ENCODE peak calls at places on chromosomes 4 and X, in four cellular contexts. One of them, this sample, is unnamed.

GRCh38 chr4:95095352-95095974 is 337.7 kb downstream of the BMPR1B start:
- DNase-seq in bronchial epithelial cell: peak; percentile 51
- DNase-seq in brain microvascular endothelial cell: peak; percentile 13
- DNase-seq in CD8-positive, alpha-beta T cell: no peak
- DNase-seq in this sample: peak; percentile 68

GRCh38 chrX:9390693-9391368 is 74.0 kb upstream of the TBL1X start:
- DNase-seq in CD8-positive, alpha-beta T cell: no peak
- DNase-seq in brain microvascular endothelial cell: no peak
- DNase-seq in bronchial epithelial cell: no peak
- DNase-seq in this sample: no peak

GRCh38 chr4:54550415-54551171 is 107.2 kb upstream of the KIT start:
- DNase-seq in brain microvascular endothelial cell: peak; percentile 50
- DNase-seq in CD8-positive, alpha-beta T cell: no peak
- DNase-seq in bronchial epithelial cell: peak; percentile 8
- DNase-seq in this sample: no peak

GRCh38 chr4:58587856-58588255 is 1477.7 kb upstream of the IGFBP7 start:
- DNase-seq in brain microvascular endothelial cell: no peak
- DNase-seq in bronchial epithelial cell: peak; percentile 4
- DNase-seq in CD8-positive, alpha-beta T cell: no peak
- DNase-seq in this sample: no peak

GRCh38 chr4:78644744-78645330 is 93.3 kb downstream of the ANXA3 start:
- DNase-seq in bronchial epithelial cell: peak; percentile 85
- DNase-seq in brain microvascular endothelial cell: peak; percentile 86
- DNase-seq in CD8-positive, alpha-beta T cell: peak; percentile 1
- DNase-seq in this sample: peak; percentile 81

GRCh38 chrX:23756165-23756564 is 13.1 kb upstream of the ACOT9 start:
- DNase-seq in CD8-positive, alpha-beta T cell: peak; percentile 27
- DNase-seq in bronchial epithelial cell: peak; percentile 30
- DNase-seq in brain microvascular endothelial cell: peak; percentile 53
- DNase-seq in this sample: peak; percentile 54

GRCh38 chrX:57964975-57965374 is 54.7 kb upstream of the ZXDA start:
- DNase-seq in bronchial epithelial cell: no peak
- DNase-seq in CD8-positive, alpha-beta T cell: no peak
- DNase-seq in brain microvascular endothelial cell: no peak
- DNase-seq in this sample: peak; percentile 3

GRCh38 chr4:143337600-143338287 is 1.1 kb downstream of the GAB1 start:
- DNase-seq in bronchial epithelial cell: no peak
- DNase-seq in CD8-positive, alpha-beta T cell: no peak
- DNase-seq in brain microvascular endothelial cell: peak; percentile 37
- DNase-seq in this sample: peak; percentile 77

GRCh38 chr4:155237567-155237966 is 29.1 kb downstream of the NPY2R start:
- DNase-seq in CD8-positive, alpha-beta T cell: no peak
- DNase-seq in brain microvascular endothelial cell: no peak
- DNase-seq in bronchial epithelial cell: no peak
- DNase-seq in this sample: no peak

GRCh38 chr4:74109894-74110605 is 11.1 kb upstream of the CXCL2 start:
- DNase-seq in brain microvascular endothelial cell: peak; percentile 91
- DNase-seq in CD8-positive, alpha-beta T cell: no peak
- DNase-seq in bronchial epithelial cell: peak; percentile 94
- DNase-seq in this sample: peak; percentile 94

GRCh38 chrX:151009582-151009981 is 26.4 kb downstream of the HMGB3 start:
- DNase-seq in CD8-positive, alpha-beta T cell: no peak
- DNase-seq in brain microvascular endothelial cell: no peak
- DNase-seq in bronchial epithelial cell: no peak
- DNase-seq in this sample: no peak

GRCh38 chrX:12447448-12448154 is 309.3 kb downstream of the FRMPD4 start:
- DNase-seq in bronchial epithelial cell: peak; percentile 90
- DNase-seq in CD8-positive, alpha-beta T cell: no peak
- DNase-seq in brain microvascular endothelial cell: peak; percentile 65
- DNase-seq in this sample: peak; percentile 81

GRCh38 chr4:95267081-95267480 is 281.7 kb downstream of the UNC5C start:
- DNase-seq in CD8-positive, alpha-beta T cell: no peak
- DNase-seq in bronchial epithelial cell: peak; percentile 56
- DNase-seq in brain microvascular endothelial cell: peak; percentile 73
- DNase-seq in this sample: peak; percentile 43

DNA sequence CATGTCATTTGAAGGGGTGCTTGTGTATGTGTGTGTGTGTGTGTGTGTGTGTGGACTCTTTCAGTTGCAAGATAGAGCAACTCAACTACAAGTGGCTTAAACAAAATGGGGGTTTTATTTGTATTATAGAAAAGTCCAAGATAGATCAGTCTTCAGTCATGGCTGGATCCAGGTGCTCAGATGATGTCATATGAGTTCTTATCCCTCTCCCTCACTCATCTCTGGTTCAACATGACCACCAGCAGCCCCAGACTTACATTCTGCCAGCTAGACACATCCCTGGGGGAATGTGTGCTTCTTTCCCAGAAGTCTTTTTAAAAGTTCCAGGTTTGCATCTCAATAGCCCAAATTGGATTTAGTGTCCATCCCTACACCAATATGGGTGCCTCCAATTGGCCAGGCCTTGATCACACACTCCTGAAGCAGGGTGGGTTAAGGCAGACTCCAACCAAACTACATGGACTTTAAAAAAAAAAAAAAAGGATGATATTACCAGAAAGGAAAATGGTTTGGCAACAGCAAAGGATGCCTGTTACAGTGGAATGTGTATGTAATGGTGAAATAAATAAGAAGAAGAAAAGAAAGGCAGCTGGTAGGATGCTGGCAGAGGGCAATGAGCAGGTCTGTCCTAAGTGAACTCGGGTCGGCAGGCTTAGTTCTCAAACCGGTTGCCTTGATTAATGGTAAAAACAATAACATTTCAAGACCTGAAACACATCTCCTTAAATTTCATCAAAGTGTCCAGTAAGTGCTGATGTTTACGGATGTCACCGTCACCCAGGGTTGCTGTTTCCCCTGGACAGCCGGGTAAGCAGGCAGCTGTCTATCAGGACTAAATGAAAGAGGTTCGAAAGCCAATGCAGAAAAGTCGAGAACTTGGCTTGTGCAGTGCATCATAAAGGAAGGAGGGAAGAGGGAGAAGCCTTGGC is 107.7 kb downstream of the SMIM20 start:
- DNase-seq in bronchial epithelial cell: no peak
- DNase-seq in CD8-positive, alpha-beta T cell: no peak
- DNase-seq in brain microvascular endothelial cell: no peak
- DNase-seq in this sample: no peak
- H3K4me3 ChIP-seq in bronchial epithelial cell: no peak overlapping the region
- H3K4me3 ChIP-seq in CD8-positive, alpha-beta T cell: no peak overlapping the region
- H3K4me3 ChIP-seq in brain microvascular endothelial cell: no peak overlapping the region
- H3K4me3 ChIP-seq in this sample: no peak overlapping the region

GRCh38 chrX:100615015-100615414 is 21.6 kb downstream of the TSPAN6 start:
- DNase-seq in brain microvascular endothelial cell: peak; percentile 43
- DNase-seq in bronchial epithelial cell: peak; percentile 59
- DNase-seq in CD8-positive, alpha-beta T cell: no peak
- DNase-seq in this sample: peak; percentile 61
- TF ChIP-seq CTCF in brain microvascular endothelial cell: peak; percentile 73
- TF ChIP-seq CTCF in bronchial epithelial cell: peak; percentile 46
- TF ChIP-seq CTCF in CD8-positive, alpha-beta T cell: no peak
- TF ChIP-seq CTCF in this sample: peak; percentile 65

GRCh38 chrX:642436-643210 is 12.0 kb downstream of the SHOX start:
- DNase-seq in bronchial epithelial cell: no peak
- DNase-seq in brain microvascular endothelial cell: no peak
- DNase-seq in CD8-positive, alpha-beta T cell: no peak
- DNase-seq in this sample: no peak
- H3K4me3 ChIP-seq in bronchial epithelial cell: no peak overlapping the region
- H3K4me3 ChIP-seq in brain microvascular endothelial cell: no peak overlapping the region
- H3K4me3 ChIP-seq in CD8-positive, alpha-beta T cell: no peak overlapping the region
- H3K4me3 ChIP-seq in this sample: no peak overlapping the region

DNA sequence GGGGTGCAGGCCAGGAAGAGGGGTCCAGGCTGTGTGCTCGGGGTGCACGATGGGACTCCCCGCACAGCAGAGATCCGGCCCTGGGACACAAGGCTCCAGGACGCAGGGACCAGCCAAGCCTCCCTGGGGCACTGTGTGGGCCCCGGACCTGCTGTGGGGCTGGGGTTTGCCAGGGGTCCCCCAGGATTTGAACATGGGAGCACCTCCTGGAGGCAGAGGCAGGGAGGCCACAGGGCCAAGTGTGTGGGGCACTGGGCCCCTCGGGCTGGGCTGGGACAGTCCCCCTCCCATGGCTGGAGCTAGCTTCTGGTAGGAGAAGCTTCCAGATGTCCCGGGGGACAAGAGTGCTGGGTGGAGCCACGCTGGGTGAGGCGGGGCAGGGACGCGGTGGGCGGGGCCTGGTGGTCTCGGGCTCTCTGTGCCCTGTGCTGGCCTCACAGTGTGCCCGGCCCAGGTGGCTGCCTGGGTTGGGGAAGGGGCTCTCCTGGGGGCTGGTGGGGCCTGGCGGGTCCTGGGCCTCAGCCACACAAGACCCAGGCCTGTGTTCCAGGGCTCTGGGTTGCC is 18.6 kb downstream of the FGFRL1 start:
- DNase-seq in CD8-positive, alpha-beta T cell: no peak
- DNase-seq in bronchial epithelial cell: no peak
- DNase-seq in brain microvascular endothelial cell: no peak
- DNase-seq in this sample: no peak
- TF ChIP-seq CTCF in CD8-positive, alpha-beta T cell: no peak
- TF ChIP-seq CTCF in bronchial epithelial cell: no peak
- TF ChIP-seq CTCF in brain microvascular endothelial cell: no peak
- TF ChIP-seq CTCF in this sample: no peak

GRCh38 chrX:2698604-2699003 is 7.5 kb downstream of the CD99 start:
- DNase-seq in bronchial epithelial cell: peak; percentile 65
- DNase-seq in CD8-positive, alpha-beta T cell: no peak
- DNase-seq in brain microvascular endothelial cell: no peak
- DNase-seq in this sample: no peak

GRCh38 chrX:2697306-2697705 is 6.2 kb downstream of the CD99 start:
- DNase-seq in brain microvascular endothelial cell: no peak
- DNase-seq in bronchial epithelial cell: peak; percentile 69
- DNase-seq in CD8-positive, alpha-beta T cell: no peak
- DNase-seq in this sample: no peak

GRCh38 chrX:2696698-2697215 is 5.7 kb downstream of the CD99 start:
- DNase-seq in bronchial epithelial cell: peak; percentile 95
- DNase-seq in brain microvascular endothelial cell: peak; percentile 84
- DNase-seq in CD8-positive, alpha-beta T cell: no peak
- DNase-seq in this sample: peak; percentile 90

GRCh38 chrX:2699959-2700358 is 8.9 kb downstream of the CD99 start:
- DNase-seq in bronchial epithelial cell: no peak
- DNase-seq in brain microvascular endothelial cell: no peak
- DNase-seq in CD8-positive, alpha-beta T cell: no peak
- DNase-seq in this sample: no peak

DNA sequence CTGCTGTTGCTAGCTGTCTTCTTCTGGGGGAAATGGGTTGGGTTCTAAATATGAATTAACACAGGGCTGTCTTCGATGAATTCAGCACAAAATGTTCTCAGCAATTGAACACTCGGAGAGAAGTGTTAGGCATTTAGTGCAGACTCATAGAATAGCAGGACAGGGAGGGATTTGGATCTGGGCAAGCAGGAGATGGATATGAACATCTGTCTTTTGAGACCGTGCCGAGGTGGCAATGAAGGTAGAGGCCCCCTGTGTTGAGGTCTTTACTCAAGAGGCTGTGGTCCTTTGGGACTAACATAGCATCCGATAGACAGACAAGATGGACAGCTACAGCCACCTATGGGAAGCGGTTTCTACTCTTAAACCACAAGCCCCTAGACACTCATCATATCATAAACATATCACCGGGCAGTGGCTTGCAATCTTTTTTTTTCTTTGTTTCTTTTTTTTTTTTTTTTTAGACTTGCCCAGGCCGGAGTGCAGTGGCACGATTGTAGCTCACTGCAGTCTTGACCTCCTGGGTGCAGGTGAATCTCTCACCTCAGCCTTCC is 6.7 kb downstream of the CD99 start:
- DNase-seq in brain microvascular endothelial cell: no peak
- DNase-seq in bronchial epithelial cell: no peak
- DNase-seq in CD8-positive, alpha-beta T cell: no peak
- DNase-seq in this sample: no peak
- H3K4me3 ChIP-seq in brain microvascular endothelial cell: no peak overlapping the region
- H3K4me3 ChIP-seq in bronchial epithelial cell: no peak overlapping the region
- H3K4me3 ChIP-seq in CD8-positive, alpha-beta T cell: no peak overlapping the region
- H3K4me3 ChIP-seq in this sample: no peak overlapping the region

DNA sequence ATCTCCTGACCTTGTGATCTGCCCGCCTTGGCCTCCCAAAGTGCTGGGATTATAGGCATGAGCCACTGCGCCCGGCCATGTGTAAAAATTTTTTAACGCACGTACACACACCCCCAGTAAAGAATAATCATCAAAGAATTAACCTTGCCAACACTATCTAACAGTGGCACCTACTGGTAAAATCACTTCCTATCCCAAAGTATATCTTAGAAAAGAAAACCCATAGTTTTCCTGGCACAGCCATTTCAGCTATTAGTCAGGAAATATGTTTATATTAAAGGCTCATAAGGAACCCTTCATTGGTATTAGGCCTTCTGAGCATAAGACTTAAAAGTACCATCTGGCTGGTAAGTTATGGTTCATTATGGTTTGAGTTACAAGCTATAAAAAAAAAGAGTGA is 14.1 kb downstream of the S100G start:
- DNase-seq in bronchial epithelial cell: no peak
- DNase-seq in CD8-positive, alpha-beta T cell: no peak
- DNase-seq in brain microvascular endothelial cell: no peak
- DNase-seq in this sample: peak; percentile 40
- TF ChIP-seq CTCF in bronchial epithelial cell: no peak
- TF ChIP-seq CTCF in CD8-positive, alpha-beta T cell: no peak
- TF ChIP-seq CTCF in brain microvascular endothelial cell: no peak
- TF ChIP-seq CTCF in this sample: peak; percentile 17

GRCh38 chr4:93771640-93772411 is 56.7 kb upstream of the ATOH1 start:
- DNase-seq in CD8-positive, alpha-beta T cell: no peak
- DNase-seq in bronchial epithelial cell: no peak
- DNase-seq in brain microvascular endothelial cell: no peak
- DNase-seq in this sample: no peak
- H3K4me3 ChIP-seq in CD8-positive, alpha-beta T cell: no peak overlapping the region
- H3K4me3 ChIP-seq in bronchial epithelial cell: no peak overlapping the region
- H3K4me3 ChIP-seq in brain microvascular endothelial cell: no peak overlapping the region
- H3K4me3 ChIP-seq in this sample: no peak overlapping the region

GRCh38 chrX:41481264-41482109 is 34.3 kb downstream of the NYX start:
- DNase-seq in bronchial epithelial cell: peak; percentile 8
- DNase-seq in CD8-positive, alpha-beta T cell: no peak
- DNase-seq in brain microvascular endothelial cell: no peak
- DNase-seq in this sample: no peak
- TF ChIP-seq CTCF in bronchial epithelial cell: peak; percentile 34
- TF ChIP-seq CTCF in CD8-positive, alpha-beta T cell: no peak
- TF ChIP-seq CTCF in brain microvascular endothelial cell: peak; percentile 69
- TF ChIP-seq CTCF in this sample: peak; percentile 40

GRCh38 chr4:76626686-76627465 is 191.8 kb downstream of the SHROOM3 start:
- DNase-seq in CD8-positive, alpha-beta T cell: no peak
- DNase-seq in brain microvascular endothelial cell: peak; percentile 34
- DNase-seq in bronchial epithelial cell: no peak
- DNase-seq in this sample: no peak
- H3K4me3 ChIP-seq in CD8-positive, alpha-beta T cell: no peak overlapping the region
- H3K4me3 ChIP-seq in brain microvascular endothelial cell: no peak overlapping the region
- H3K4me3 ChIP-seq in bronchial epithelial cell: no peak overlapping the region
- H3K4me3 ChIP-seq in this sample: no peak overlapping the region

DNA sequence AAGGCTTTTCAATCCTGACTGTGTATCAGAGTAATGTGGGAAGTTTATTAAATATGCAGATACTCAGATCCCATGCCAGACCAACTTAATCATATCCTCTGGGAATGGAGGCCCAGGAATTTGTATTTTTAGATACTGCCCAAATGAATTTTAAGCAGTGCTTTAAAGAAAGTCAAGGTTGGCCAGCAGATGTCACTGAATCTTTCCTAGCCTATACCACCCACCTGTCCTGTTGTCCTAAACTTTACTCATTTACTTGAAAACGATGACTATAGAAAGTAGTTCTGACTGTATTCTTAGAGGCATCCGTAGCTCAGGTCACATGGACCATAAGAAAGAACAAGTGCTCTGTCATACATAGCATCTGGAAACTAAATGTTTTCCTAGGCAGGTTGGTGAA is 79.9 kb downstream of the AMOT start:
- DNase-seq in CD8-positive, alpha-beta T cell: no peak
- DNase-seq in bronchial epithelial cell: no peak
- DNase-seq in brain microvascular endothelial cell: no peak
- DNase-seq in this sample: no peak
- TF ChIP-seq CTCF in CD8-positive, alpha-beta T cell: no peak
- TF ChIP-seq CTCF in bronchial epithelial cell: no peak
- TF ChIP-seq CTCF in brain microvascular endothelial cell: no peak
- TF ChIP-seq CTCF in this sample: no peak